ENCODE peak calls at places on chromosomes 11 and 22, in four cellular contexts. One of them, this sample, is unnamed.

GRCh38 chr11:74446445-74446844 is 20.9 kb downstream of the KCNE3 start:
- DNase-seq in fibroblast of the aortic adventitia: no peak
- DNase-seq in A549: no peak
- DNase-seq in testis: no peak
- DNase-seq in this sample: peak; percentile 53

GRCh38 chr11:17542249-17542648 is 2.0 kb downstream of the USH1C start:
- DNase-seq in fibroblast of the aortic adventitia: no peak
- DNase-seq in A549: no peak
- DNase-seq in testis: no peak
- DNase-seq in this sample: no peak

GRCh38 chr11:114738954-114739353 is 60.6 kb downstream of the NXPE2 start:
- DNase-seq in fibroblast of the aortic adventitia: peak; percentile 16
- DNase-seq in A549: peak; percentile 4
- DNase-seq in testis: peak; percentile 34
- DNase-seq in this sample: no peak

GRCh38 chr11:76030286-76030685 is 176.0 kb downstream of the WNT11 start:
- DNase-seq in fibroblast of the aortic adventitia: peak; percentile 73
- DNase-seq in A549: peak; percentile 28
- DNase-seq in testis: no peak
- DNase-seq in this sample: no peak

GRCh38 chr11:113014262-113014661 is 53.0 kb downstream of the NCAM1 start:
- DNase-seq in fibroblast of the aortic adventitia: no peak
- DNase-seq in A549: no peak
- DNase-seq in testis: no peak
- DNase-seq in this sample: peak; percentile 5

GRCh38 chr11:83004855-83005556 is 66.7 kb downstream of the RAB30 start:
- DNase-seq in fibroblast of the aortic adventitia: no peak
- DNase-seq in A549: no peak
- DNase-seq in testis: no peak
- DNase-seq in this sample: no peak

GRCh38 chr22:26273011-26273675 is 103.9 kb downstream of the SEZ6L start:
- DNase-seq in fibroblast of the aortic adventitia: no peak
- DNase-seq in A549: no peak
- DNase-seq in testis: no peak
- DNase-seq in this sample: no peak

GRCh38 chr22:24730864-24731263 is 43.7 kb downstream of the PIWIL3 start:
- DNase-seq in fibroblast of the aortic adventitia: no peak
- DNase-seq in A549: no peak
- DNase-seq in testis: no peak
- DNase-seq in this sample: no peak

GRCh38 chr22:49095366-49095765 is 732.3 kb downstream of the BRD1 start:
- DNase-seq in fibroblast of the aortic adventitia: no peak
- DNase-seq in A549: no peak
- DNase-seq in testis: no peak
- DNase-seq in this sample: no peak

GRCh38 chr11:65421204-65422103 is 1.1 kb upstream of the NEAT1 start:
- DNase-seq in fibroblast of the aortic adventitia: peak; percentile 100
- DNase-seq in A549: peak; percentile 79
- DNase-seq in testis: peak; percentile 96
- DNase-seq in this sample: peak; percentile 99

GRCh38 chr11:65422104-65422632 is 430 bp upstream of the NEAT1 start:
- DNase-seq in fibroblast of the aortic adventitia: peak; percentile 98
- DNase-seq in A549: no peak
- DNase-seq in testis: peak; percentile 97
- DNase-seq in this sample: peak; percentile 99

GRCh38 chr11:65424200-65425104 is 1.9 kb downstream of the NEAT1 start:
- DNase-seq in fibroblast of the aortic adventitia: peak; percentile 82
- DNase-seq in A549: no peak
- DNase-seq in testis: peak; percentile 33
- DNase-seq in this sample: no peak

GRCh38 chr11:65423516-65424199 is 1.1 kb downstream of the NEAT1 start:
- DNase-seq in fibroblast of the aortic adventitia: peak; percentile 61
- DNase-seq in A549: no peak
- DNase-seq in testis: peak; percentile 16
- DNase-seq in this sample: peak; percentile 47

GRCh38 chr11:65422633-65423515 is at the start of gene NEAT1:
- DNase-seq in fibroblast of the aortic adventitia: peak; percentile 98
- DNase-seq in A549: no peak
- DNase-seq in testis: peak; percentile 98
- DNase-seq in this sample: peak; percentile 98
- TF ChIP-seq CTCF in fibroblast of the aortic adventitia: no peak
- TF ChIP-seq CTCF in A549: no peak
- TF ChIP-seq CTCF in testis: peak; percentile 25
- TF ChIP-seq CTCF in this sample: no peak

DNA sequence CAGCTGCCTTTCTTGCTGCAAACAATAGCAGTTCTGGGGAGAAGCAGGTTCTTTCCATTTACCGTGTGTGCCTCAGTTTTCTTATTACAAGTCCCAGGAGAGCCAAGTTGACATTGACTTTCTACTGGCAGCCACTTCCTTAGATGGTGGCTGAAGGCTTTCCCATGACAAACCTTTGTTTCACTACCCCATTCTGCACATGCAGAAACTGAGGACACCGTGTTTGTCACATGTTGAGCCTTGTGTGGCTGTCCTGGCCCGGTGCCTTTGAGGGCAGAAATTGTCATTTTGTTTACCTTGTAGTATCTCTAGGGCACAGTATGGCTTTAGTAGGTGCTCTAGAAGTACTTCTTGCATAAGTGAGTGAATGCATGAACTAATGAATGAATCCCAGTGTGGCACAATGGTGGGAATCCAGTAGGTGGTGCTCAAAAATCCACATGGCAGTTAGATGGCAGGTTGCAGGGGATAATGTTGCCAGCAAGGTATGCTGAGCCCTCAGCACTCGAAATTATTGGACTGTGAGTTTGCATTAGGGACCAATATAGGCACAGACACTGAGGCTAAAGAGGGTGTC is 101.6 kb downstream of the CSNK2A3 start:
- DNase-seq in fibroblast of the aortic adventitia: no peak
- DNase-seq in A549: no peak
- DNase-seq in testis: no peak
- DNase-seq in this sample: no peak
- H3K4me3 ChIP-seq in fibroblast of the aortic adventitia: no peak overlapping the region
- H3K4me3 ChIP-seq in A549: no peak overlapping the region
- H3K4me3 ChIP-seq in testis: no peak overlapping the region
- H3K4me3 ChIP-seq in this sample: no peak overlapping the region

DNA sequence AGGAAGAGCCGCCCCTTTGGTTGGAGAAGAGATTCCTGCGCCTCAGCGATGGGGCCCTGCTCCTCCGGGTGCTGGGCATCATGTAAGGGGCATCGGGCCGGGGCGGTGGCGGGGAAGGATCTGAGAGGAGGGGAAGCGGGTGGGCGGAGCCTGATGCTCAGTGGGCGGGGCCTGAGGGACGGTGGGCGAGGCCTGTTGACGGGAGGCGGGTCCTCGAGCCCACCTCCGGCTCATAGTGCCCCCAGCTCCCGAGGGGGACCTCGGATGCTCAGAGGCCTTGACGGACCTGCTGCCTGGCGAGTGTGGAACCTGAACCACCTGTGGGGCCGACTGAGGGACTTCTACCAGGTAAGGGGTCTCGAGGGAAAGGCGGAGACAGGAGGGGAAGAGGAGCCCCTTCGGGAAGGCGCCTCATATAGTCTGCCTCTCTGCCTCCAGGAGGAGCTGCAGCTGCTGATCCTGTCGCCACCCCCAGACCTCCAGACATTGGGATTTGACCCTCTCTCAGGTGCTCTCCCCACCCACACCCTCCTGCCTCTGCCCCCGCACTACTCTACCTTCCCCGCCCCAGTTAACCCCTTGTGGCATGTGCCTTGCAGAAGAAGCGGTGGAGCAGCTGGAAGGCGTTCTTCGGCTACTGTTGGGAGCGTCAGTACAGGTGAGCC is 799 bp downstream of the CCDC88B start:
- DNase-seq in fibroblast of the aortic adventitia: no peak
- DNase-seq in A549: no peak
- DNase-seq in testis: peak; percentile 65
- DNase-seq in this sample: no peak
- TF ChIP-seq CTCF in fibroblast of the aortic adventitia: no peak
- TF ChIP-seq CTCF in A549: no peak
- TF ChIP-seq CTCF in testis: no peak
- TF ChIP-seq CTCF in this sample: no peak

GRCh38 chr11:34252651-34253050 is 105.2 kb downstream of the ABTB2 start:
- DNase-seq in fibroblast of the aortic adventitia: no peak
- DNase-seq in A549: no peak
- DNase-seq in testis: no peak
- DNase-seq in this sample: no peak

GRCh38 chr11:34249439-34250073 is 108.3 kb downstream of the ABTB2 start:
- DNase-seq in fibroblast of the aortic adventitia: no peak
- DNase-seq in A549: no peak
- DNase-seq in testis: peak; percentile 22
- DNase-seq in this sample: no peak

GRCh38 chr11:34251640-34251980 is 106.2 kb downstream of the ABTB2 start:
- DNase-seq in fibroblast of the aortic adventitia: peak; percentile 72
- DNase-seq in A549: no peak
- DNase-seq in testis: no peak
- DNase-seq in this sample: no peak

GRCh38 chr11:34252015-34252414 is 105.8 kb downstream of the ABTB2 start:
- DNase-seq in fibroblast of the aortic adventitia: no peak
- DNase-seq in A549: no peak
- DNase-seq in testis: no peak
- DNase-seq in this sample: no peak

DNA sequence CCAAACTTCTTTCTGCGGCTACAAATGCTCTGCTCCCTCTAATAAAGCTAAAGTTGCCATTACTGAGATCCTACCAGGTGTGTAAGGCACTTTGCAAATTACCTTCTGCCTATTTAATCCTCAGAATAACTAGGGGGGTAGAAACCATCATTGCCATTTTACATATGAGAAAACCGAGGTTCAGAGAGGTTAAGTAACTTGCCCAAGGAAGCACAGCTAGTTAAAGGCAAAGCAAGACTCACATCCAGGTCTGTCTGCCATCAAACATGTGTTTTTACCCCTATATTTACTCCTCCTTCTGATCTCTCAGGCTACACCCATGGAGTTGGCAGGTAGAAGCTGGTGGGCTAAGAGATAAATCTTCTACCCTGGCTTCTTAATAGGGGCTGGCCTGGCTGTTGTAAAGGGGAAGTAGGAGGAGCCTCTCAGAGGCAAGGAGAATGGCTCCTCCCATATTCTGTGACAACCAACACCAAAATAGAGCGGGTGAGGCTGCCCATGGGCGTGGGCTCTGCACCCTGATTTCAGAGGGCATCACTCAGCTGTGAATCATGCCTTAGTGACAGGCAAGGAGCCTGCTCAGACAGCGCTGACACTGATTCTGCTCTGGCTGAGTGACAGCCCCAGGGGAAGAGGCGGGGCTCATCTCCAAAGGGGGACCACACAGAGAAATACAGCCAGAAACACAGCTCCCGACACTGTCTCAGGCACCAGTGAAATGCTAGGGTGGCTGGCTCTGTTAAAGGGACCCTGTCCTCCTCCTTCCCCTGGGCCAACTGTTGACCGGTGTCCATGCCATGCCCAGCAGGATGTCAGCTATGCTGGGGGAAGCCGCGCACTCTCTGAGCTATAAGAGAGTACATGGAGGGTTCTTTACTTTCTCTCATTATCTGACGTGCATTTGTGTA is 106.8 kb downstream of the ABTB2 start:
- DNase-seq in fibroblast of the aortic adventitia: peak; percentile 41
- DNase-seq in A549: peak; percentile 71
- DNase-seq in testis: no peak
- DNase-seq in this sample: no peak
- H3K4me3 ChIP-seq in fibroblast of the aortic adventitia: peak overlapping the region; percentile 11
- H3K4me3 ChIP-seq in A549: no peak overlapping the region
- H3K4me3 ChIP-seq in testis: no peak overlapping the region
- H3K4me3 ChIP-seq in this sample: no peak overlapping the region

GRCh38 chr22:42758929-42759629 is 38.4 kb upstream of the A4GALT start:
- DNase-seq in fibroblast of the aortic adventitia: peak; percentile 80
- DNase-seq in A549: no peak
- DNase-seq in testis: no peak
- DNase-seq in this sample: no peak
- TF ChIP-seq CTCF in fibroblast of the aortic adventitia: peak; percentile 8
- TF ChIP-seq CTCF in A549: no peak
- TF ChIP-seq CTCF in testis: no peak
- TF ChIP-seq CTCF in this sample: no peak

GRCh38 chr11:102112654-102112926 is 2.3 kb downstream of the YAP1 start:
- DNase-seq in fibroblast of the aortic adventitia: no peak
- DNase-seq in A549: no peak
- DNase-seq in testis: no peak
- DNase-seq in this sample: no peak
- H3K4me3 ChIP-seq in fibroblast of the aortic adventitia: peak overlapping the region; percentile 83
- H3K4me3 ChIP-seq in A549: peak overlapping the region; percentile 90
- H3K4me3 ChIP-seq in testis: peak overlapping the region; percentile 94
- H3K4me3 ChIP-seq in this sample: peak overlapping the region; percentile 81